ENCODE peak calls at places on chromosome 19, in six cellular contexts. S is heart left ventricle, J is uterus, Z is left ventricle myocardium inferior, E is BE2C, H is heart right ventricle. P is an unnamed sample.

GRCh38 chr19:35498220-35498619 is 8.0 kb upstream of the KRTDAP start:
- DNase-seq in S (no peak), J (no peak), Z (no peak), E (no peak), H (no peak), P (no peak)

GRCh38 chr19:44596428-44597130 is 16.8 kb upstream of the IGSF23 start:
- DNase-seq in S (no peak), J (no peak), Z (no peak), E (no peak), H (no peak), P (no peak)

GRCh38 chr19:29290853-29291252 is 77.9 kb upstream of the UQCRFS1 start:
- DNase-seq in S (no peak), J (no peak), Z (no peak), E (no peak), H (no peak), P (no peak)

GRCh38 chr19:11299946-11300810 is 4.2 kb downstream of the TSPAN16 start:
- DNase-seq in S (no peak), J (no peak), Z (no peak), E (no peak), H (no peak), P (no peak)

GRCh38 chr19:30407310-30407709 is 35.1 kb downstream of the ZNF536 start:
- DNase-seq in S (no peak), J (no peak), Z (no peak), E (no peak), H (no peak), P (no peak)

GRCh38 chr19:6108721-6109633 is 1.3 kb downstream of the RFX2 start:
- DNase-seq in S (peak; percentile 74), J (peak; percentile 82), Z (peak; percentile 63), E (peak; percentile 41), H (peak; percentile 85), P (peak; percentile 86)

GRCh38 chr19:51861870-51862622 is 25.7 kb downstream of the ZNF577 start:
- DNase-seq in S (no peak), J (no peak), Z (no peak), E (no peak), H (no peak), P (no peak)

GRCh38 chr19:5128251-5128931 is 159.5 kb downstream of the KDM4B start:
- DNase-seq in S (no peak), J (peak; percentile 65), Z (peak; percentile 68), E (peak; percentile 74), H (peak; percentile 80), P (peak; percentile 86)

GRCh38 chr19:42466521-42467436 is 24.0 kb upstream of the CXCL17 start:
- DNase-seq in S (no peak), J (no peak), Z (no peak), E (no peak), H (no peak), P (no peak)

GRCh38 chr19:39409886-39410619 is 2.4 kb upstream of the PLEKHG2 start:
- DNase-seq in S (peak; percentile 93), J (peak; percentile 85), Z (peak; percentile 87), E (peak; percentile 54), H (peak; percentile 83), P (peak; percentile 95)

GRCh38 chr19:38918526-38918925 is 6.5 kb upstream of the CCER2 start:
- DNase-seq in S (no peak), J (no peak), Z (no peak), E (no peak), H (no peak), P (peak; percentile 50)

GRCh38 chr19:46475976-46476375 is 4.6 kb upstream of the PNMA8A start:
- DNase-seq in S (no peak), J (no peak), Z (no peak), E (no peak), H (no peak), P (peak; percentile 4)

GRCh38 chr19:38676878-38677646 is 29.6 kb downstream of the ACTN4 start:
- DNase-seq in S (no peak), J (no peak), Z (no peak), E (no peak), H (no peak), P (no peak)

GRCh38 chr19:42427313-42427712 is at the start of gene LIPE:
- DNase-seq in S (no peak), J (no peak), Z (no peak), E (no peak), H (no peak), P (no peak)

GRCh38 chr19:6773323-6773931 is 919 bp downstream of the VAV1 start:
- DNase-seq in S (peak; percentile 74), J (no peak), Z (peak; percentile 41), E (no peak), H (no peak), P (peak; percentile 77)

GRCh38 chr19:28294395-28294794 is 918.6 kb downstream of the UQCRFS1 start:
- DNase-seq in S (no peak), J (no peak), Z (no peak), E (no peak), H (no peak), P (no peak)

GRCh38 chr19:39390460-39390758 is 497 bp downstream of the PAF1 start:
- DNase-seq in S (no peak), J (peak; percentile 78), Z (no peak), E (no peak), H (peak; percentile 67), P (no peak)

GRCh38 chr19:10339380-10339960 is at the start of gene ICAM3:
- DNase-seq in S (no peak), J (no peak), Z (peak; percentile 32), E (no peak), H (no peak), P (no peak)

GRCh38 chr19:16778796-16779411 is 50.3 kb upstream of the SIN3B start:
- DNase-seq in S (no peak), J (peak; percentile 46), Z (peak; percentile 30), E (peak; percentile 61), H (peak; percentile 20), P (no peak)

GRCh38 chr19:42140125-42140754 is 8.0 kb upstream of the POU2F2 start:
- DNase-seq in S (peak; percentile 79), J (no peak), Z (peak; percentile 61), E (no peak), H (peak; percentile 72), P (peak; percentile 81)

GRCh38 chr19:16829822-16830289 is 658 bp downstream of the SIN3B start:
- DNase-seq in S (no peak), J (no peak), Z (no peak), E (no peak), H (no peak), P (no peak)

GRCh38 chr19:33395561-33396550 is 22.3 kb downstream of the CEBPG start:
- DNase-seq in S (peak; percentile 60), J (peak; percentile 80), Z (peak; percentile 59), E (peak; percentile 7), H (no peak), P (peak; percentile 76)

GRCh38 chr19:33396701-33397535 is 23.4 kb downstream of the CEBPG start:
- DNase-seq in S (peak; percentile 62), J (no peak), Z (peak; percentile 24), E (peak; percentile 11), H (peak; percentile 34), P (peak; percentile 73)

GRCh38 chr19:33393286-33394005 is 19.9 kb downstream of the CEBPG start:
- DNase-seq in S (peak; percentile 53), J (no peak), Z (peak; percentile 16), E (peak; percentile 18), H (no peak), P (peak; percentile 73)

GRCh38 chr19:33394006-33394722 is 20.7 kb downstream of the CEBPG start:
- DNase-seq in S (peak; percentile 73), J (peak; percentile 72), Z (peak; percentile 57), E (peak; percentile 6), H (no peak), P (peak; percentile 88)

DNA sequence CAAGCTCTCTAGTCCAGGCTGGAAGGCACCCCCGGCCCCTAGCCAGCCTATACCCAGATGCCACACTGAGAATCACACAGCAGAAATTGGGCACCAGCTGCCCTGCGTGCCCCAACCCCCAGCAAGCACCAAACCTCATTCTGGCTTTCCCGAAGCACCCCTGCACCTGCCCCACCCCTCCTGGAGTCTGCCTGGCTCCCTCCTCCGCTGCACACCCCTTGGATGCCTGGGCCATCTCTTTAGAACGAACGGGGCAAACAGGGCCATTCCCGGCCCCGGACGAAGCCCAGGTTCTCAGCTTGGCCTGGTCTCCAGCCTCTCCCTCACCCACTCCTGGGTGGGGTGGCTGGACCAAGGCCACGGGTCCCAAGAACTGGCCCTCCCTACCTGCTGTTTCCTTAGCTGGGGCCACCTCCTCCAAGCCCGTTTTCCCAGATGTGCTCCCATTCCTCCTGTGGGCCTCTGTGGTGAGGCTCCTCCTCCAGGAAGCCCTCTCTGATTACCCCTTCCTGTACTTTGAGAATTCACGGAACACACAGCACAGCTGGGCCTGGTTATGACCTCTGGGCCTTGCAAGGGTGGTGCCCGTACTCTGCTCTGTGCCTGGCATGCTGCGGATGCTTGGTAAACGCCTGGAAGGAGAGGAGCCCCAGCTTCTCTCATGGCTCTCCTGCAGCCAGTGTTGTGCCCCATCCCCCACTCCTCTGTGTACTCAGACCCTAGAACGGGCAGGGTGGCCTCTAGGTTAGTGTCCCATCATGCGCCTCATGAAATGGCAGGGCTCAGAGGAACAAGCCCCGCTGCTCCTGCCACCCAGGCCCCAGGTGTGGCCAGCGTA is 21.4 kb downstream of the CEBPG start:
- DNase-seq in S (peak; percentile 48), J (no peak), Z (peak; percentile 13), E (peak; percentile 5), H (no peak), P (no peak)
- H3K36me3 ChIP-seq in S (no peaks in the 10 kb centered on the region), J (no peaks in the 10 kb centered on the region), Z (no peaks in the 10 kb centered on the region), E (no peaks in the 10 kb centered on the region), H (peaks cover 3% of the 10 kb centered on the region), P (no peaks in the 10 kb centered on the region)

DNA sequence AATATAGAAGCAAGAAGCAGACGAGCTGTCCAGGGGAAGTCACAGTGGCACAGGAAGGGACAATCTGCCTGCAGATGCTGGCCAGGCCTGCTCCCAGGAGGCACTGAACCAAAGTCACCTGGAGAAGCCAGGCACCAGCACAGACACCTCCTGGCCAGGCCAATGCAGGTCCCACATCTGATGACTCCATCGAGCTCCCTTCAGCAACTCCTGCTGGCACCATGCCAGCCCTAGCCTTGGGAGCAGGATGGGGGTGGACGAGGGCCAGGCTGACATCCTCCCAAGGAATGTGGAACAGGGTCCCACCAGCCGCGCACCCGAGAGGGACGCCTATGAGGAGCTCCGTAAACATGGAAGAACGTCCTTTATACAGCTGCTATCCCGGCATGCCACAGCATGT is 22.4 kb upstream of the ISYNA1 start:
- DNase-seq in S (peak; percentile 85), J (peak; percentile 79), Z (peak; percentile 66), E (peak; percentile 42), H (peak; percentile 46), P (peak; percentile 86)
- H3K36me3 ChIP-seq in S (peaks cover 20% of the 10 kb centered on the region), J (no peaks in the 10 kb centered on the region), Z (peaks cover 37% of the 10 kb centered on the region), E (peaks cover 23% of the 10 kb centered on the region), H (peaks cover 67% of the 10 kb centered on the region), P (no peaks in the 10 kb centered on the region)

GRCh38 chr19:34359954-34360315 is 5.1 kb upstream of the GPI start:
- DNase-seq in S (no peak), J (no peak), Z (no peak), E (no peak), H (no peak), P (no peak)
- H3K36me3 ChIP-seq in S (peaks cover 9% of the 10 kb centered on the region), J (no peaks in the 10 kb centered on the region), Z (peaks cover 10% of the 10 kb centered on the region), E (no peaks in the 10 kb centered on the region), H (peaks cover 12% of the 10 kb centered on the region), P (no peaks in the 10 kb centered on the region)

DNA sequence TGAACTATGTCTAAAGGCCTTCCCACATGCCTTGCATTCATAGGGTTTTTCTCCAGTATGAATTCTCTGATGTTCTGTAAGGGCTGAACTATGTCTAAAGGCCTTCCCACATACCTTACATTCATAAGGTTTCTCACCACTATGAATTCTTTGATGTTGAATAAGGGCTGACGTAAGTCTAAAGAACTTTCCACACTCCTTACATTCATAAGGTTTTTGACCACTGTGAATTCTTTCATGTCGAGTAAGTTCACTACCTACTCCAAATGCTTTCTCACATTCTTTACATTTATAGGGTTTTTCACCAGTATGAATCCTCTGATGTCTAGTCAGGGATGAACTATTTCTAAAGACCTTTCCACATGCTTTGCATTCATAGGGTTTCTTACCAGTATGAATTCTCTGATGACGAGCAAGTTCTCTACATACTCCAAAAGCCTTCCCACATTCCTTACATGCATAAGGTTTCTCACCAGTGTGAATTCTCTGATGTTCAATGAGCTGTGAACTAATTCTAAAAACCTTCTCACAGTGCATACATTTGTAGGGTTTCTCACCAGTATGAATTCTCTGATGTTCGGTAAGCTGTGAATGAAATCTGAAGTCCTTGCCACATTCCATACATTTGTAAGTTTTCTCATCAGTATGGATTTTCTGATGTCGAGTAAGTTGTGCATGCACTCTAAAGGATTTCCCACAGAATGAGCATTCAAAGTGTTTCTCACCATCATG is 19.1 kb upstream of the ZNF260 start:
- DNase-seq in S (no peak), J (no peak), Z (no peak), E (no peak), H (no peak), P (no peak)
- H3K36me3 ChIP-seq in S (peaks cover 66% of the 10 kb centered on the region), J (peaks cover 5% of the 10 kb centered on the region), Z (peaks cover 100% of the 10 kb centered on the region), E (peaks cover 38% of the 10 kb centered on the region), H (peaks cover 87% of the 10 kb centered on the region), P (peaks cover 29% of the 10 kb centered on the region)